ENCODE peak calls at places on chromosomes 12 and 14, in seven cellular contexts. S, Z, O, F, J, A and N are unnamed samples.

GRCh38 chr14:57692671-57693070 is 173.2 kb downstream of the SLC35F4 start:
- DNase-seq in S (no peak), Z (no peak), O (peak; percentile 11), F (no peak), J (no peak), A (peak; percentile 44), N (no peak)

GRCh38 chr14:50452979-50453705 is 56.5 kb upstream of the CDKL1 start:
- DNase-seq in S (no peak), Z (no peak), O (no peak), F (no peak), J (no peak), A (peak; percentile 8), N (no peak)

GRCh38 chr14:55272922-55273321 is 1.7 kb downstream of the FBXO34 start:
- DNase-seq in S (no peak), Z (no peak), O (no peak), F (no peak), J (no peak), A (no peak), N (no peak)

GRCh38 chr12:91370086-91370868 is 187.7 kb upstream of the DCN start:
- DNase-seq in S (no peak), Z (no peak), O (no peak), F (no peak), J (no peak), A (no peak), N (no peak)

GRCh38 chr12:84336231-84336630 is 576.4 kb downstream of the SLC6A15 start:
- DNase-seq in S (no peak), Z (no peak), O (no peak), F (no peak), J (no peak), A (no peak), N (no peak)

GRCh38 chr12:98227162-98227561 is 288.2 kb upstream of the TMPO start:
- DNase-seq in S (no peak), Z (no peak), O (peak; percentile 15), F (no peak), J (no peak), A (no peak), N (no peak)

GRCh38 chr14:24664366-24664765 is 30.4 kb upstream of the GZMB start:
- DNase-seq in S (no peak), Z (no peak), O (no peak), F (no peak), J (no peak), A (no peak), N (no peak)

GRCh38 chr14:97878727-97879126 is 1081.5 kb downstream of the VRK1 start:
- DNase-seq in S (no peak), Z (no peak), O (no peak), F (peak; percentile 50), J (peak; percentile 16), A (no peak), N (peak; percentile 7)

GRCh38 chr12:69613351-69613750 is 2.6 kb upstream of the LRRC10 start:
- DNase-seq in S (no peak), Z (no peak), O (no peak), F (no peak), J (no peak), A (no peak), N (no peak)

GRCh38 chr14:30389901-30390394 is 169.0 kb upstream of the G2E3 start:
- DNase-seq in S (no peak), Z (no peak), O (no peak), F (no peak), J (no peak), A (no peak), N (no peak)

GRCh38 chr12:57446292-57446960 is 8.7 kb upstream of the INHBE start:
- DNase-seq in S (no peak), Z (no peak), O (no peak), F (no peak), J (no peak), A (no peak), N (no peak)

GRCh38 chr14:32458720-32459119 is 129.6 kb downstream of the AKAP6 start:
- DNase-seq in S (no peak), Z (no peak), O (no peak), F (no peak), J (no peak), A (no peak), N (no peak)

GRCh38 chr12:70083677-70084020 is 159.6 kb upstream of the CNOT2 start:
- DNase-seq in S (no peak), Z (no peak), O (no peak), F (no peak), J (no peak), A (no peak), N (no peak)

GRCh38 chr12:57609091-57609780 is 2.0 kb upstream of the ARHGEF25 start:
- DNase-seq in S (no peak), Z (no peak), O (no peak), F (peak; percentile 44), J (no peak), A (no peak), N (peak; percentile 7)

GRCh38 chr14:22849212-22849819 is 12.9 kb downstream of the MMP14 start:
- DNase-seq in S (no peak), Z (no peak), O (no peak), F (peak; percentile 85), J (peak; percentile 69), A (no peak), N (peak; percentile 50)

GRCh38 chr12:107475900-107476299 is 209.7 kb upstream of the PWP1 start:
- DNase-seq in S (no peak), Z (no peak), O (no peak), F (no peak), J (no peak), A (no peak), N (no peak)

GRCh38 chr12:130465626-130466025 is 127.9 kb downstream of the PIWIL1 start:
- DNase-seq in S (no peak), Z (no peak), O (no peak), F (no peak), J (no peak), A (no peak), N (no peak)

GRCh38 chr12:48973531-48973930 is 2.0 kb upstream of the WNT10B start:
- DNase-seq in S (no peak), Z (no peak), O (no peak), F (no peak), J (peak; percentile 65), A (no peak), N (peak; percentile 46)

GRCh38 chr14:87405563-87405962 is 587.4 kb downstream of the GALC start:
- DNase-seq in S (no peak), Z (no peak), O (no peak), F (no peak), J (no peak), A (no peak), N (no peak)

GRCh38 chr12:93243382-93243688 is 134.4 kb upstream of the NUDT4 start:
- DNase-seq in S (no peak), Z (no peak), O (no peak), F (no peak), J (no peak), A (no peak), N (no peak)

GRCh38 chr12:27193854-27194544 is 50.1 kb upstream of the STK38L start:
- DNase-seq in S (no peak), Z (no peak), O (no peak), F (peak; percentile 49), J (peak; percentile 49), A (peak; percentile 38), N (no peak)

GRCh38 chr14:65170768-65171251 is 68.5 kb upstream of the MAX start:
- DNase-seq in S (peak; percentile 24), Z (peak; percentile 36), O (no peak), F (no peak), J (no peak), A (peak; percentile 84), N (no peak)

GRCh38 chr12:52023182-52023975 is 16.6 kb downstream of the TAMALIN start:
- DNase-seq in S (peak; percentile 89), Z (peak; percentile 73), O (peak; percentile 74), F (peak; percentile 87), J (peak; percentile 89), A (peak; percentile 93), N (peak; percentile 74)

GRCh38 chr14:51398898-51399297 is 158.9 kb downstream of the TMX1 start:
- DNase-seq in S (no peak), Z (no peak), O (no peak), F (no peak), J (no peak), A (no peak), N (no peak)

DNA sequence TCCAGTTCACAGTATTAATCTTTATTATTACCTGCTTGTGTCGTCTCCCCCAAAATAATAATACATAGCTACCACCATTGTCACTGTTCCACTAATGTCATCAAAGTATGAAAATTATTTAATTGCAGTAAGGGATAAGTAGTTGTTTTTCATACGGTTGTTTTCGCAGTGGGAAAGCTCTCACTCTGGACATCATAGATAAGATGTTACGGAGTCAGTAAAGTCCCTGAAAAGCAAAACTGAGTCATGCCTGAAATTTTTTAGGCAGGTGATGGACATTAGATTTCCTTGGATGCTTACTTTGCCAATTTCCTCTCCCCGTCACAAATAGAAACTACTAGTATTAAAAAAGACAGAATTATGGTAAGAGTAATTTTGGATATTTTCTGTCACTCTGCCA is 13.2 kb downstream of the PNP start:
- DNase-seq in S (no peak), Z (no peak), O (no peak), F (no peak), J (no peak), A (no peak), N (no peak)
- H3K27ac ChIP-seq in S (no peak overlapping the region), Z (no peak overlapping the region), O (no peak overlapping the region), F (no peak overlapping the region), J (no peak overlapping the region), A (no peak overlapping the region), N (no peak overlapping the region)

GRCh38 chr14:100967178-100967577 is 63.7 kb upstream of the RTL1 start:
- DNase-seq in S (no peak), Z (no peak), O (no peak), F (no peak), J (no peak), A (no peak), N (no peak)

GRCh38 chr14:100975668-100976067 is 72.1 kb upstream of the RTL1 start:
- DNase-seq in S (no peak), Z (no peak), O (no peak), F (no peak), J (no peak), A (no peak), N (no peak)

GRCh38 chr14:100972134-100972905 is 68.8 kb upstream of the RTL1 start:
- DNase-seq in S (no peak), Z (no peak), O (no peak), F (no peak), J (no peak), A (no peak), N (no peak)
- H3K27ac ChIP-seq in S (no peak overlapping the region), Z (no peak overlapping the region), O (no peak overlapping the region), F (no peak overlapping the region), J (no peak overlapping the region), A (no peak overlapping the region), N (no peak overlapping the region)

GRCh38 chr12:15863984-15864383 is 18.2 kb upstream of the STRAP start:
- DNase-seq in S (no peak), Z (no peak), O (no peak), F (no peak), J (no peak), A (no peak), N (no peak)

GRCh38 chr12:15863258-15863835 is 18.8 kb upstream of the STRAP start:
- DNase-seq in S (no peak), Z (no peak), O (no peak), F (no peak), J (no peak), A (no peak), N (no peak)

GRCh38 chr12:15862840-15863239 is 19.3 kb upstream of the STRAP start:
- DNase-seq in S (no peak), Z (no peak), O (no peak), F (no peak), J (no peak), A (no peak), N (no peak)

GRCh38 chr12:15868186-15868585 is 14.0 kb upstream of the STRAP start:
- DNase-seq in S (no peak), Z (no peak), O (no peak), F (no peak), J (no peak), A (no peak), N (no peak)
- H3K27ac ChIP-seq in S (no peak overlapping the region), Z (no peak overlapping the region), O (no peak overlapping the region), F (no peak overlapping the region), J (no peak overlapping the region), A (no peak overlapping the region), N (no peak overlapping the region)

GRCh38 chr12:122908915-122909314 is 13.0 kb upstream of the VPS37B start:
- DNase-seq in S (no peak), Z (no peak), O (no peak), F (no peak), J (no peak), A (no peak), N (no peak)
- H3K27ac ChIP-seq in S (no peak overlapping the region), Z (no peak overlapping the region), O (no peak overlapping the region), F (no peak overlapping the region), J (peak overlapping the region; percentile 89), A (no peak overlapping the region), N (no peak overlapping the region)